ENCODE peak calls at places on chromosomes 3 and 15, in four cellular contexts. N is H9; K is activated CD8-positive, alpha-beta T cell treated with anti-CD3 and anti-CD28 coated beads for 36 hours; B is AG04450. D is an unnamed sample.

GRCh38 chr3:105829879-105830622 is 38.8 kb downstream of the CBLB start:
- DNase-seq in N (no peak), K (no peak), B (no peak), D (no peak)

GRCh38 chr3:120417272-120417911 is 33.4 kb downstream of the FSTL1 start:
- DNase-seq in N (peak), K (peak), B (peak), D (peak)

GRCh38 chr3:147298511-147298982 is 107.8 kb downstream of the ZIC4 start:
- DNase-seq in N (no peak), K (no peak), B (peak), D (peak)

GRCh38 chr15:20340931-20341661 is 200.5 kb downstream of the GOLGA6L6 start:
- DNase-seq in N (peak), K (peak), B (no peak), D (no peak)

GRCh38 chr3:166531730-166532129 is 694.5 kb upstream of the BCHE start:
- DNase-seq in N (no peak), K (no peak), B (no peak), D (no peak)

GRCh38 chr3:132726341-132726823 is 4.2 kb upstream of the NPHP3 start:
- DNase-seq in N (no peak), K (no peak), B (no peak), D (no peak)

GRCh38 chr3:124846189-124846588 is 41.0 kb downstream of the ITGB5 start:
- DNase-seq in N (no peak), K (no peak), B (no peak), D (no peak)

GRCh38 chr3:120129718-120130117 is 35.5 kb upstream of the GSK3B start:
- DNase-seq in N (no peak), K (no peak), B (no peak), D (no peak)

GRCh38 chr3:180018588-180018987 is 18.1 kb downstream of the PEX5L start:
- DNase-seq in N (peak), K (no peak), B (no peak), D (no peak)

GRCh38 chr3:792651-793050 is 300.2 kb upstream of the CNTN6 start:
- DNase-seq in N (no peak), K (no peak), B (no peak), D (no peak)

GRCh38 chr3:97189835-97190234 is 375.4 kb downstream of the EPHA6 start:
- DNase-seq in N (no peak), K (no peak), B (no peak), D (no peak)

GRCh38 chr3:14152233-14152962 is 26.0 kb downstream of the XPC start:
- DNase-seq in N (peak), K (peak), B (no peak), D (no peak)

GRCh38 chr3:87148020-87148419 is 79.1 kb upstream of the CHMP2B start:
- DNase-seq in N (no peak), K (no peak), B (no peak), D (no peak)

GRCh38 chr3:26104856-26105255 is 315.0 kb downstream of the OXSM start:
- DNase-seq in N (no peak), K (no peak), B (no peak), D (no peak)

D was measured in NT2/D1.